ENCODE peak calls at places on chromosomes 13 and 19, in five cellular contexts. Q, A, V, F and X are unnamed samples.

GRCh38 chr13:112959701-112960542 is 9.1 kb upstream of the MCF2L start:
- DNase-seq in V (peak; percentile 22), F (no peak), Q (no peak), A (no peak), X (no peak)

GRCh38 chr13:112737329-112737728 is 47.5 kb downstream of the ATP11A start:
- DNase-seq in A (no peak), V (no peak), F (no peak), Q (no peak), X (no peak)

GRCh38 chr13:81990652-81991051 is 1649.7 kb upstream of the SPRY2 start:
- DNase-seq in A (no peak), V (no peak), Q (no peak), F (no peak), X (no peak)

GRCh38 chr13:50126378-50127016 is 111.3 kb downstream of the KCNRG start:
- DNase-seq in F (peak; percentile 41), Q (no peak), A (no peak), V (no peak), X (no peak)

GRCh38 chr19:43950834-43951626 is at the start of gene ZNF221:
- DNase-seq in V (peak; percentile 85), A (peak; percentile 85), Q (peak; percentile 0), F (peak; percentile 99), X (peak; percentile 96)

GRCh38 chr19:35404879-35405622 is 34.2 kb downstream of the GPR42 start:
- DNase-seq in Q (no peak), A (no peak), V (no peak), F (peak; percentile 98), X (peak; percentile 98)

GRCh38 chr19:51327066-51327985 is 14.6 kb downstream of the VSIG10L start:
- DNase-seq in A (peak; percentile 40), V (no peak), F (peak; percentile 51), Q (peak; percentile 25), X (peak; percentile 31)

GRCh38 chr13:98476106-98476505 is 100.8 kb downstream of the STK24 start:
- DNase-seq in V (no peak), Q (peak; percentile 67), A (no peak), F (no peak), X (no peak)

GRCh38 chr13:97340399-97340798 is 93.6 kb upstream of the RAP2A start:
- DNase-seq in Q (no peak), V (no peak), A (no peak), F (no peak), X (no peak)

GRCh38 chr19:3577741-3578344 is 5.1 kb downstream of the HMG20B start:
- DNase-seq in V (no peak), A (no peak), Q (no peak), F (no peak), X (no peak)

GRCh38 chr13:50697746-50698526 is 145.6 kb downstream of the DLEU7 start:
- DNase-seq in V (no peak), A (no peak), F (no peak), Q (no peak), X (no peak)

GRCh38 chr19:39246951-39247669 is 1.5 kb downstream of the IFNL4 start:
- DNase-seq in A (no peak), Q (no peak), V (peak; percentile 31), F (peak; percentile 8), X (no peak)

GRCh38 chr13:34914416-34914815 is 27.7 kb upstream of the NBEA start:
- DNase-seq in Q (no peak), V (no peak), F (no peak), A (no peak), X (no peak)

GRCh38 chr13:35179494-35179893 is 237.4 kb downstream of the NBEA start:
- DNase-seq in V (no peak), A (no peak), F (no peak), Q (no peak), X (peak; percentile 26)

GRCh38 chr19:8210660-8211101 is 1.5 kb downstream of the CERS4 start:
- DNase-seq in F (no peak), V (no peak), A (no peak), Q (no peak), X (no peak)
- H3K4me3 ChIP-seq in F (no peak overlapping the region), V (peak overlapping the region; percentile 93), A (no peak overlapping the region), Q (peak overlapping the region; percentile 83), X (peak overlapping the region; percentile 84)

GRCh38 chr19:12272386-12272785 is 22.3 kb downstream of the ZNF44 start:
- DNase-seq in F (no peak), V (no peak), Q (no peak), A (no peak), X (no peak)

GRCh38 chr19:12270854-12271253 is 23.8 kb downstream of the ZNF44 start:
- DNase-seq in V (no peak), A (no peak), F (no peak), Q (no peak), X (no peak)

GRCh38 chr19:12278713-12279112 is 16.0 kb downstream of the ZNF44 start:
- DNase-seq in V (no peak), F (no peak), A (no peak), Q (no peak), X (no peak)

GRCh38 chr19:12272980-12273901 is 21.4 kb downstream of the ZNF44 start:
- DNase-seq in V (no peak), F (peak; percentile 6), A (no peak), Q (no peak), X (no peak)
- H3K4me3 ChIP-seq in V (no peak overlapping the region), F (no peak overlapping the region), A (no peak overlapping the region), Q (no peak overlapping the region), X (no peak overlapping the region)

DNA sequence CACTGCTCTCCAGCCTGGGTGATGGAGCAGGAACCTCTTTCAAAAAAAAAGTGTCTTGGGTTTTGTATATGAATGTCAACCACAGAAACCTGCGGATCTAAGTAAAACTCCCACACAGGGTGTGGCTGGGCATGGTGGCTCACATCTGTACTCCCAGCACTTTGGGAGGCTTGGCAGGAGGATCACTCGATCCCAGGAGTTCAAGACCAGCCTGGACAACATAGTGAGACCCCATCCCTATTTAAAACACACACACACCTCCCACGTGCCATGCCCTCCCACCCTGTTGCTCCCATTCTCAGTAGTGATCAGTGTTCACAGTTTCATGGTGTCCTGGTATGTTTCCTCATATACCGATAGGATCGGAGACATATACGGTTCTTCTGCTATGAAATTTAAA is 9.2 kb downstream of the TMED1 start:
- DNase-seq in V (no peak), Q (no peak), A (no peak), F (no peak), X (no peak)
- H3K4me3 ChIP-seq in V (no peak overlapping the region), Q (no peak overlapping the region), A (no peak overlapping the region), F (no peak overlapping the region), X (no peak overlapping the region)

DNA sequence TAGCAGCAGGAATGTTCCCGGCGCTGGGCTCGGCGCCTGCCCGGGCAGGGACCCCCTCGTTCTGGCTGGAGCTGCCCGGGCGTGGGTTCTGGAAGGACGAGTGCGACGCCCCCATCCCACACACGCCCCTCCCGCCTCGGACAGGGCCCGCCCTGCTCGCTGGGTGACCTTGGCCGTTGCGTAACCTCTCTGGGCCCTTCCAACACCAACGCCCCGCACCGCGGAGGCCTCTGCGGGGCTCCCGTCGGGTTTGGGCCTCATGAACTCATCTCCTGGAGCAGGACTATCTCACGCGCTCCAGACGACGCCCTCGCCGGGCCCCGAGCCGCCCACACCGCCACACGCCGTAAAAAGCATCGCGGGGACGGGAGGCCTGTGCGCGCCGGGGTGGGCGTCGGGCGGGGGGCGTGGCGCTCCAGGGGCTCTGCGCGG is 10.4 kb downstream of the PALM start:
- DNase-seq in V (no peak), A (peak; percentile 66), Q (no peak), F (peak; percentile 37), X (no peak)
- H3K4me3 ChIP-seq in V (peak overlapping the region; percentile 52), A (no peak overlapping the region), Q (no peak overlapping the region), F (no peak overlapping the region), X (no peak overlapping the region)